ENCODE peak calls at places on chromosomes 2 and 18, in seven cellular contexts. X is choroid plexus epithelial cell; Q is GF-D8; I is stimulated activated CD4-positive, alpha-beta T cell treated with anti-CD3 and anti-CD28 coated beads, Interleukin-4, amount 100 ng/mL, for 48 hours; U is ELF-1; D is B cell; K is pancreas. B is an unnamed sample.

GRCh38 chr2:217248312-217248935 is 388.6 kb upstream of the TNP1 start:
- DNase-seq in Q (no peak), K (no peak), U (peak), D (peak), I (no peak), X (peak), B (peak)

GRCh38 chr2:84969511-84970265 is 1.3 kb upstream of the KCMF1 start:
- DNase-seq in I (no peak), K (no peak), U (no peak), Q (peak), X (peak), D (peak), B (no peak)

GRCh38 chr18:67618061-67618460 is 101.5 kb upstream of the DSEL start:
- DNase-seq in I (no peak), D (no peak), Q (no peak), X (no peak), U (no peak), K (no peak), B (no peak)

GRCh38 chr2:144801766-144802165 is 281.8 kb upstream of the ZEB2 start:
- DNase-seq in K (no peak), Q (no peak), I (no peak), X (peak), D (no peak), U (peak), B (peak)

GRCh38 chr18:2448565-2449151 is 122.6 kb downstream of the METTL4 start:
- DNase-seq in K (no peak), X (peak), I (no peak), D (no peak), U (no peak), Q (peak), B (no peak)

GRCh38 chr2:127226520-127227263 is 6.6 kb upstream of the CYP27C1 start:
- DNase-seq in K (peak), D (no peak), X (peak), U (peak), I (peak), Q (no peak), B (peak)

GRCh38 chr2:72145658-72146329 is 1.9 kb downstream of the CYP26B1 start:
- DNase-seq in X (no peak), I (no peak), Q (no peak), D (no peak), K (no peak), U (no peak), B (no peak)

GRCh38 chr2:231710751-231711676 is 2.7 kb downstream of the PTMA start:
- DNase-seq in Q (no peak), I (no peak), D (peak), U (peak), K (no peak), X (peak), B (no peak)

GRCh38 chr2:71898851-71899681 is 248.6 kb downstream of the CYP26B1 start:
- DNase-seq in Q (no peak), U (no peak), I (no peak), K (no peak), X (no peak), D (no peak), B (no peak)

GRCh38 chr2:69762513-69763494 is 20.9 kb downstream of the ANXA4 start:
- DNase-seq in D (peak), K (no peak), X (no peak), I (no peak), U (peak), Q (no peak), B (peak)

GRCh38 chr2:238351315-238351714 is 31.0 kb downstream of the TRAF3IP1 start:
- DNase-seq in U (no peak), K (peak), I (no peak), X (no peak), Q (no peak), D (no peak), B (no peak)

GRCh38 chr2:203583696-203584095 is 48.6 kb upstream of the RAPH1 start:
- DNase-seq in K (no peak), D (no peak), Q (no peak), U (no peak), I (peak), X (peak), B (peak)

GRCh38 chr2:225022188-225022587 is 20.1 kb downstream of the DOCK10 start:
- DNase-seq in K (no peak), U (no peak), I (no peak), Q (no peak), D (no peak), X (no peak), B (no peak)

GRCh38 chr18:11607897-11608296 is 1.5 kb upstream of the SLC35G4 start:
- DNase-seq in I (no peak), K (no peak), X (peak), Q (no peak), D (no peak), U (no peak), B (no peak)

GRCh38 chr2:6880200-6880733 is 2.7 kb downstream of the RSAD2 start:
- DNase-seq in K (no peak), I (no peak), X (peak), U (no peak), D (no peak), Q (peak), B (peak)